ENCODE peak calls at places on chromosome 10, in five cellular contexts. P is SK-N-SH, H is GM12878, U is K562, V is HepG2. N is an unnamed sample.

GRCh38 chr10:112973046-112973445 is 23.0 kb downstream of the TCF7L2 start:
- DNase-seq in P (no peak), H (no peak), U (no peak), V (no peak), N (no peak)

GRCh38 chr10:33968983-33969382 is 634.5 kb upstream of the NRP1 start:
- DNase-seq in P (no peak), H (no peak), U (no peak), V (no peak), N (no peak)

GRCh38 chr10:27448926-27449325 is 55.2 kb upstream of the RAB18 start:
- DNase-seq in P (no peak), H (no peak), U (no peak), V (peak), N (no peak)

GRCh38 chr10:125840955-125841354 is 17.6 kb downstream of the BCCIP start:
- DNase-seq in P (no peak), H (no peak), U (no peak), V (no peak), N (no peak)

GRCh38 chr10:51860257-51860656 is 160.9 kb upstream of the CSTF2T start:
- DNase-seq in P (no peak), H (no peak), U (no peak), V (no peak), N (no peak)

GRCh38 chr10:70906031-70906804 is 17.9 kb upstream of the PCBD1 start:
- DNase-seq in P (no peak), H (no peak), U (no peak), V (no peak), N (no peak)

GRCh38 chr10:97081621-97082235 is 104.0 kb downstream of the SLIT1 start:
- DNase-seq in P (no peak), H (no peak), U (peak), V (peak), N (peak)

GRCh38 chr10:128908109-128908898 is 558.7 kb upstream of the MGMT start:
- DNase-seq in P (no peak), H (peak), U (no peak), V (no peak), N (no peak)

GRCh38 chr10:28996947-28997551 is 291.8 kb upstream of the LYZL1 start:
- DNase-seq in P (no peak), H (no peak), U (no peak), V (peak), N (no peak)

GRCh38 chr10:72943498-72944234 is 10.9 kb downstream of the PLA2G12B start:
- DNase-seq in P (no peak), H (no peak), U (no peak), V (no peak), N (no peak)

GRCh38 chr10:116536810-116537209 is 8.9 kb upstream of the PNLIP start:
- DNase-seq in P (no peak), H (no peak), U (no peak), V (no peak), N (no peak)

GRCh38 chr10:132679217-132679595 is 106.7 kb downstream of the NKX6-2 start:
- DNase-seq in P (no peak), H (no peak), U (no peak), V (no peak), N (no peak)

GRCh38 chr10:95830044-95830443 is 74.1 kb downstream of the ENTPD1 start:
- DNase-seq in P (no peak), H (no peak), U (no peak), V (no peak), N (no peak)

GRCh38 chr10:97407211-97407951 is 6.2 kb upstream of the RRP12 start:
- DNase-seq in P (peak), H (no peak), U (peak), V (peak), N (peak)

GRCh38 chr10:43393606-43394360 is 15.2 kb downstream of the HNRNPF start:
- DNase-seq in P (no peak), H (no peak), U (no peak), V (no peak), N (no peak)

GRCh38 chr10:84565881-84566280 is 237.5 kb downstream of the CCSER2 start:
- DNase-seq in P (no peak), H (no peak), U (no peak), V (no peak), N (no peak)

GRCh38 chr10:38054361-38054797 is 39.8 kb upstream of the ZNF37A start:
- DNase-seq in P (no peak), H (no peak), U (no peak), V (no peak), N (no peak)

GRCh38 chr10:111091833-111092232 is 15.0 kb downstream of the ADRA2A start:
- DNase-seq in P (no peak), H (no peak), U (no peak), V (no peak), N (no peak)

GRCh38 chr10:110372656-110373055 is 67.9 kb upstream of the SMNDC1 start:
- DNase-seq in P (no peak), H (no peak), U (no peak), V (no peak), N (no peak)

GRCh38 chr10:97752956-97753355 is 16.0 kb downstream of the ZFYVE27 start:
- DNase-seq in P (no peak), H (no peak), U (no peak), V (no peak), N (no peak)

GRCh38 chr10:47295411-47295810 is 4.6 kb upstream of the GDF10 start:
- DNase-seq in P (no peak), H (no peak), U (no peak), V (no peak), N (no peak)

GRCh38 chr10:5042922-5043321 is 39.3 kb upstream of the AKR1C2 start:
- DNase-seq in P (no peak), H (no peak), U (no peak), V (no peak), N (no peak)

GRCh38 chr10:110672580-110672919 is 28.4 kb downstream of the RBM20 start:
- DNase-seq in P (no peak), H (no peak), U (no peak), V (no peak), N (no peak)

DNA sequence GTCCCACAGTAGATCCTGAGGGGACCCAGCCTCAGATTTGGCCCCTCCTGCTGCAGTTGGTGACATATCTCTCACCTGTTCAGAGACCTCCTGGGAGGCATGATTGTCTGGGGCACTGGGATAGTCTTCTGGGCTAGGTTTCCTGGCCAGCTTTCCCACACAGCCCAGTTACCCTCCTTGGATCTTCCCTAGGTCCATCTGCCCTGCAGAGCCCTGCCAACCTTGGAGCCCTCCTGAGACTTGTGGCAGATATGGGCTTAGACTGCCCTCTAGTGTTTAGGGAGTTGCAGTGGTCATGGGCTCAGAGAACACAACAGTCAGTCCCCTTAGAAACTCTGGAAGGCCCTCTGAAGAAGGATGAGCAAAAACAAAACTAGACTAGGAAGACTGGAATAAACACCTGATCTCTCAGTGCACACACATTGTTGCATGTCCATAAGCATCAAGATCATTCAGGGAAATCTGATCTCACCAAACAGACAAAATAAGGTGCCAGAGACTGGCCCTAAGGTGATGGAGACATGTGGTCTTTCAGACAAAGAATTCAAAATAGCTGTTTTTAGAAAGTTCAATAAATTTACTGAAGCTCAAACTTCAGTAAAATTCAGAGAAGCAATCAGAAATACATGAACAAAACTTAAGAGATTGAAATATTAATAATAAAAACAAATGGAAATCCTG is 324.6 kb downstream of the ATRNL1 start:
- DNase-seq in P (peak), H (peak), U (peak), V (peak), N (peak)
- TF ChIP-seq FOXM1 in P (no peak), H (no peak), U (no peak), V (no peak), N (no peak)

GRCh38 chr10:108791030-108791429 is 1132.3 kb downstream of the XPNPEP1 start:
- DNase-seq in P (no peak), H (no peak), U (no peak), V (no peak), N (no peak)

GRCh38 chr10:108788891-108789290 is 1134.4 kb downstream of the XPNPEP1 start:
- DNase-seq in P (no peak), H (no peak), U (no peak), V (no peak), N (no peak)

GRCh38 chr10:108789911-108790310 is 1133.4 kb downstream of the XPNPEP1 start:
- DNase-seq in P (no peak), H (peak), U (no peak), V (no peak), N (no peak)

GRCh38 chr10:108785011-108785410 is 1138.3 kb downstream of the XPNPEP1 start:
- DNase-seq in P (no peak), H (no peak), U (no peak), V (no peak), N (no peak)

GRCh38 chr10:108787932-108788331 is 1135.4 kb downstream of the XPNPEP1 start:
- DNase-seq in P (no peak), H (no peak), U (no peak), V (no peak), N (no peak)
- TF ChIP-seq FOXM1 in P (no peak), H (no peak), U (no peak), V (no peak), N (no peak)

GRCh38 chr10:103545366-103545765 is 51.9 kb downstream of the NEURL1 start:
- DNase-seq in P (peak), H (no peak), U (no peak), V (no peak), N (no peak)

GRCh38 chr10:103540722-103541121 is 47.2 kb downstream of the NEURL1 start:
- DNase-seq in P (peak), H (no peak), U (no peak), V (no peak), N (peak)

GRCh38 chr10:103543617-103544525 is 50.4 kb downstream of the NEURL1 start:
- DNase-seq in P (peak), H (no peak), U (no peak), V (no peak), N (peak)

GRCh38 chr10:103544657-103545310 is 51.3 kb downstream of the NEURL1 start:
- DNase-seq in P (peak), H (no peak), U (no peak), V (no peak), N (peak)

GRCh38 chr10:103542764-103543616 is 49.5 kb downstream of the NEURL1 start:
- DNase-seq in P (peak), H (peak), U (peak), V (peak), N (peak)
- TF ChIP-seq FOXM1 in P (no peak), H (no peak), U (no peak), V (no peak), N (no peak)

DNA sequence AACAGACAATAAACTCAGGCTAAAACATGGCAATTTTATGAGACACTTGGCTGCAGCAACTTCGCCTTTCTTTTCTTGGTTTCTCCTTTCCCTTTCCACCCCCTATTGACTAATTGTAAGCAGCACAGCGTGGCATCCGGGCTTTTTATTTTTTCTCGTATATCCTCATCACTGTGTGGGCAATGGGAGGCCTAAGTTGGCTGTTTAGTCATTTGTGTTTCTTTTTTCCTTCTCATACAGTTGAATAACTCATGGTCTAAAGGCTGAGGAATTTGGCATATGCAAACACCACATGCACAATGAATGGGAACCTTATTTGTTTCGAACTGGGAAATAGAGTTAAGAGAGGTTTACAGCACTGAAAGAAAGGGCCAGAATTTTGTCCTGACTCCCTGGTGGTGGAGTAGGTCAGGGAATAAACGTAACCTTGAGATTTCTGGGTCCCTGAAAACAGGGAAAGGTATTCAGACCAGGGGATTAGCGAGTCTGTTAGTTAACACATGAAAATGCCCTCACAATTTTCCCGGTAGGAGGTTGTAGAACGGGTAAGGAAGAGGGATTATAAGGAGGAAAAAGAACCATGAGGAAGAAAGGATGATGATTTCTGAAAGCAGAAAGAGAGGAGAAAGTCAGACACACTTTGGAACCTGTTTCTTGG is 858.3 kb downstream of the KCNMA1 start:
- DNase-seq in P (no peak), H (no peak), U (no peak), V (no peak), N (peak)
- TF ChIP-seq FOXM1 in P (no peak), H (no peak), U (no peak), V (no peak), N (no peak)

DNA sequence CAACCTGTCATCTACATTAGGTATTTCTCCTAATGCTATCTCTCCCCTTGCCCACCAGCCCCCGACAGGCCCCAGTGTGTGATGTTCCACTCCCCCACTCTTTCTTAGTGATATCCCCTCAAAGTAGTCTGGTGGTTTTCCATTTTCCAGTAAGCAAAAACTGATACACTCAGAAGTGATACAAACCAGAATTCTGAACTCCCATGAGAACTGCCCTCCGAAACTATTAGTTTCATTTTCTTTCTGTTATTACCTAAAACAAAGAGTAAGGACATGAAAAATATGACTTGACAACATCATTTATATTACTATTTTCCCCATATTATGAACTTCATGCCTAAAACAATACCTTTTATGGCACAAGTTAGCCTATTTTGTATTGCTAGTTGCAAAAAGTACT is 175.0 kb downstream of the OTUD1 start:
- DNase-seq in P (no peak), H (no peak), U (no peak), V (no peak), N (no peak)
- TF ChIP-seq FOXM1 in P (no peak), H (no peak), U (no peak), V (no peak), N (no peak)

DNA sequence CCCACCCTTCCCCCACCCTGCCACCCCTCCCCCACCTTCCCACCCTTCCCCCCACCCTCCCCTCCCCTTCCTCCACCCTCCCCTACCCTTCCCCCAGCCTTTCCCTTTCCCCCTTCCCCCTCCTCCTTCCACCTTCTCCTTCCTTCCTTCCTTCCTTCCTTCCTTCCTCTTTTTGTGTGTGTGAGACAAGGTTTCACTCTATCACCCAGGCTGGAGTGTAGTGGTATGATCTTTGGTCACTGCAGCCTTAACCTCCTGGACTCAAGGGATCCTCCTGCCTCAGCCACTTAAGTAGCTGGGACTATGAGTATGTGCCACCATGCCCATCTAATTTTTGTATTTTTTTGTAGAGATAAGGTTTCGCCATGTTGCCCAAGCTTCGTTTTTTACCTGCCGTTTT is 35.2 kb downstream of the CYP17A1 start:
- DNase-seq in P (no peak), H (no peak), U (peak), V (no peak), N (no peak)
- TF ChIP-seq FOXM1 in P (no peak), H (no peak), U (no peak), V (no peak), N (no peak)

N was measured in HEK293T.